ENCODE peak calls at places on chromosome 13, in four cellular contexts. U, O, A and M are unnamed samples. For H3K9me3, the result is how much of the 10 kb centered on the place peaks cover.

GRCh38 chr13:26475176-26476110 is 82.0 kb upstream of the WASF3 start:
- DNase-seq in U (no peak), O (no peak), A (no peak), M (no peak)

GRCh38 chr13:80132741-80133601 is 208.0 kb downstream of the SPRY2 start:
- DNase-seq in U (peak), O (peak), A (peak), M (peak)

GRCh38 chr13:48492123-48493075 is 40.5 kb downstream of the RCBTB2 start:
- DNase-seq in U (no peak), O (peak), A (peak), M (peak)

GRCh38 chr13:88071371-88071770 is 400.2 kb downstream of the SLITRK5 start:
- DNase-seq in U (no peak), O (no peak), A (no peak), M (no peak)

GRCh38 chr13:100566543-100566942 is 22.0 kb downstream of the GGACT start:
- DNase-seq in U (peak), O (no peak), A (no peak), M (no peak)

GRCh38 chr13:73335226-73335625 is 276.4 kb downstream of the KLF5 start:
- DNase-seq in U (peak), O (peak), A (no peak), M (no peak)

GRCh38 chr13:112685856-112686255 is 4.0 kb upstream of the ATP11A start:
- DNase-seq in U (no peak), O (no peak), A (no peak), M (no peak)

GRCh38 chr13:76754414-76754813 is 131.8 kb downstream of the KCTD12 start:
- DNase-seq in U (no peak), O (peak), A (no peak), M (no peak)

GRCh38 chr13:97395437-97396136 is 38.4 kb upstream of the RAP2A start:
- DNase-seq in U (peak), O (peak), A (no peak), M (no peak)

GRCh38 chr13:35388979-35389378 is 87.5 kb downstream of the MAB21L1 start:
- DNase-seq in U (no peak), O (peak), A (no peak), M (no peak)

GRCh38 chr13:66994097-66994496 is 236.0 kb downstream of the PCDH9 start:
- DNase-seq in U (no peak), O (peak), A (peak), M (peak)

GRCh38 chr13:21944610-21945009 is 273.7 kb downstream of the FGF9 start:
- DNase-seq in U (no peak), O (no peak), A (no peak), M (no peak)

GRCh38 chr13:45121421-45121820 is 1.1 kb downstream of the GTF2F2 start:
- DNase-seq in U (peak), O (peak), A (no peak), M (no peak)

GRCh38 chr13:97339019-97339988 is 94.7 kb upstream of the RAP2A start:
- DNase-seq in U (no peak), O (peak), A (no peak), M (peak)

GRCh38 chr13:38012096-38012495 is 142.5 kb upstream of the TRPC4 start:
- DNase-seq in U (no peak), O (no peak), A (no peak), M (no peak)

GRCh38 chr13:42574011-42574410 is at the start of gene TNFSF11:
- DNase-seq in U (no peak), O (no peak), A (no peak), M (no peak)

GRCh38 chr13:23074054-23074805 is 106.5 kb upstream of the SGCG start:
- DNase-seq in U (no peak), O (peak), A (no peak), M (no peak)

GRCh38 chr13:44109986-44110640 is 230.4 kb downstream of the LACC1 start:
- DNase-seq in U (peak), O (no peak), A (no peak), M (no peak)

GRCh38 chr13:76711515-76712182 is 174.6 kb downstream of the KCTD12 start:
- DNase-seq in U (peak), O (peak), A (no peak), M (peak)

GRCh38 chr13:53198017-53198416 is 169.4 kb downstream of the OLFM4 start:
- DNase-seq in U (no peak), O (no peak), A (no peak), M (no peak)

GRCh38 chr13:48977973-48978372 is 2.3 kb downstream of the FNDC3A start:
- DNase-seq in U (peak), O (no peak), A (no peak), M (no peak)

GRCh38 chr13:78102121-78102677 is 183.6 kb upstream of the EDNRB start:
- DNase-seq in U (peak), O (peak), A (peak), M (peak)

GRCh38 chr13:91017031-91017668 is 330.3 kb upstream of the MIR17HG start:
- DNase-seq in U (peak), O (peak), A (no peak), M (no peak)

GRCh38 chr13:42328672-42329071 is 56.7 kb downstream of the AKAP11 start:
- DNase-seq in U (no peak), O (no peak), A (no peak), M (no peak)

GRCh38 chr13:76663941-76664340 is 222.3 kb downstream of the KCTD12 start:
- DNase-seq in U (no peak), O (peak), A (no peak), M (no peak)

GRCh38 chr13:29021311-29021710 is 201.2 kb downstream of the MTUS2 start:
- DNase-seq in U (no peak), O (no peak), A (no peak), M (no peak)

GRCh38 chr13:29021717-29022116 is 201.6 kb downstream of the MTUS2 start:
- DNase-seq in U (no peak), O (no peak), A (no peak), M (no peak)

GRCh38 chr13:29022968-29023367 is 202.8 kb downstream of the MTUS2 start:
- DNase-seq in U (no peak), O (no peak), A (no peak), M (no peak)
- H3K9me3 ChIP-seq in U (under half), O (under half), A (under half), M (under half)

GRCh38 chr13:46235259-46235658 is 23.5 kb downstream of the LRRC63 start:
- DNase-seq in U (no peak), O (no peak), A (no peak), M (no peak)

GRCh38 chr13:46229251-46229650 is 17.5 kb downstream of the LRRC63 start:
- DNase-seq in U (peak), O (no peak), A (no peak), M (no peak)

DNA sequence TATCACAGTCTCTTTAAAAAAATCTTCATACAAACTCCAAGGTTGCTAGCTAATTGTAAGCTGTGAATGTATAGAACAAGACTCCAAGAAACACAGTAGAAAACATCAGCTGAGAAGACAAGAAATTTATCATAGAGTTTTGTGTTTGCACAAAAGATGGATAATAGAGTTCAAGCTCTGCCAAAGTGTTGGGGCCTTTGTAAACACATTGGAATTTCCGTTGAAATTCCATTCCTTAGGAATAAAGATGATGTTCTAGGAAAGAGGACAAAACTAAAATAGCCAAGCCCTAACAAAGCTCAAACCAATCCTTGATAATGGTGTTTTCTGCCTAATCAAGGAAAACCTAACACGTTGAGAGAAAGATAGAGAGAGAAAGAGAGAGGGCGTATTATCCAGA is 20.6 kb downstream of the LRRC63 start:
- DNase-seq in U (no peak), O (peak), A (no peak), M (no peak)
- H3K9me3 ChIP-seq in U (under half), O (under half), A (half or more), M (under half)

GRCh38 chr13:19157461-19157860 is 24.2 kb downstream of the TUBA3C start:
- DNase-seq in U (no peak), O (no peak), A (no peak), M (no peak)
- H3K9me3 ChIP-seq in U (under half), O (under half), A (under half), M (under half)

GRCh38 chr13:110628952-110629701 is 13.8 kb downstream of the NAXD start:
- DNase-seq in U (no peak), O (no peak), A (no peak), M (no peak)

GRCh38 chr13:110628477-110628793 is 13.1 kb downstream of the NAXD start:
- DNase-seq in U (no peak), O (no peak), A (no peak), M (no peak)

GRCh38 chr13:110627761-110628476 is 12.6 kb downstream of the NAXD start:
- DNase-seq in U (no peak), O (no peak), A (no peak), M (no peak)

GRCh38 chr13:110629735-110630134 is 14.4 kb downstream of the NAXD start:
- DNase-seq in U (no peak), O (no peak), A (no peak), M (no peak)

DNA sequence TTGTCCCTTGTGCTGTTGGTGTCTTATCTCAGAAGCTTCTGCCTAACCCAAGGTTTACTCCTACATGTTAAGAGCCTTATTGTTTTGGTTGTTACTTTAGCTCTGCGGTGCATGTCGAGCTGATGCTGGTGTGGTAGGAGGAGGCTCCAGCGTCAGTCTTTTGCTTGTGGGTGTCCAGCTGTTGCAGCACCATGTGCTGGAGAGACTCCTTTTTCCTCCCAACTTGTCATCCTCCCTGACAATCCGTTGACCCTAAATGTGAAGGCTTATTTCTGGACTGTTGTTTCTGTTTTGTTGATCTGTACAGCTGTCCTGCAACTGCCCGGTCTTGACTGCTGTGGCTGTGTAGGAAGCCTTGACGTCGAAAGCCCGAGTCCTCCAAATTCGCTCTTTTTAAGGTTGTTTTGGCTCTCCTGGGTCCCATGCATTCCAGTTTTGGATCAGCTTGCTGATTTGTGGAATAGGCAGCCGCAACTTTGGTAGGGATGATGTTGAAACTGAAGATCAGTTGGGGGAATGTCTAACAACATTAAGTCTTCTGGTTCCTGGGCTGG is 15.3 kb downstream of the NAXD start:
- DNase-seq in U (no peak), O (no peak), A (no peak), M (no peak)
- H3K9me3 ChIP-seq in U (under half), O (under half), A (under half), M (under half)

DNA sequence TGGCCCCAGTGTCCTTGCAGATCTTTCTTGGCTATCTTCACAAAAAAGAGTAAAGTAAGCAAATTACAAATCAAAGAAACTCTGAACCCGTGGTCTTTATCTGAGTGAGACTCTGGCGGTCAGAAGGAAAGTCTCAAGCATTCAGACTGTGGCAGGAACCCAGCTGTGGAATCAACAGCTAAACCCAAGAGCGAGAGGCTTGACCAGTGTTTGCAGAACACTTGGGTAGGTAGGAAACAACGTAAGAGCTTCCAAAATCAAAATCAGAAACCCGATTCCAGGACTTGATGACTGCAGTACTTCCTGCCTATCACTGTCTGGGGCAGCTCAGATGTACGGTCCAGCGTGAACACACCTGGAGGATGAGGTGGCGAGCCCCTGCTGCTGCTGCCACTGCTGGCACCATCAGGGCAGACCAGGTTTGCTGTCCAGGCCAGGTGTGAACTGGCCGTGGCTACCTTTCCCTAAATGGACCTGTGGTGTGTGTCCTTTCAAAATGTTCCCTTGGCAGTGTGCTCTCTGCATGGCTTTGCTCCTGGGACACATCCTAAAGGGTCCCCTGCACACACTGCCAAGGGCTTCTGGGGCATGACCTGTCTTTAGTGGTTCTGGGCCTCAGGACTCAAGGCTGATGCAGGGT is 9.5 kb downstream of the TUBA3C start:
- DNase-seq in U (no peak), O (no peak), A (no peak), M (no peak)
- H3K9me3 ChIP-seq in U (under half), O (under half), A (under half), M (under half)

GRCh38 chr13:28248080-28248479 is 109.7 kb downstream of the PAN3 start:
- DNase-seq in U (no peak), O (no peak), A (no peak), M (no peak)

GRCh38 chr13:28251462-28251861 is 113.1 kb downstream of the PAN3 start:
- DNase-seq in U (no peak), O (no peak), A (no peak), M (no peak)

GRCh38 chr13:28250542-28250941 is 112.2 kb downstream of the PAN3 start:
- DNase-seq in U (no peak), O (no peak), A (no peak), M (no peak)

GRCh38 chr13:28246891-28247290 is 108.5 kb downstream of the PAN3 start:
- DNase-seq in U (no peak), O (no peak), A (no peak), M (no peak)

GRCh38 chr13:28245465-28245864 is 107.1 kb downstream of the PAN3 start:
- DNase-seq in U (no peak), O (no peak), A (no peak), M (no peak)
- H3K9me3 ChIP-seq in U (under half), O (under half), A (under half), M (under half)